ENCODE peak calls at places on chromosome 1, in ten cellular contexts. C is BJ; H is choroid plexus epithelial cell; A is CD8-positive, alpha-beta memory T cell; O is progenitor cell of endocrine pancreas; E is Peyer's patch; D is GM23338; I is stimulated activated CD4-positive, alpha-beta T cell treated with anti-CD3 and anti-CD28 coated beads, Interleukin-4, amount 100 ng/mL, for 24 hours; U is HCT116; Z is CD8-positive, alpha-beta T cell. G is an unnamed sample.
A peak's percentile ranks its signal among the peaks of the same experiment; 100 is the strongest.

GRCh38 chr1:224377676-224378006 is 21.0 kb downstream of the CNIH4 start:
- DNase-seq in C (no peak), H (peak; percentile 87), A (peak; percentile 9), O (no peak), E (no peak), D (no peak), I (peak; percentile 39), U (no peak), Z (peak; percentile 8), G (no peak)

GRCh38 chr1:35364732-35365131 is 96.2 kb downstream of the ZMYM4 start:
- DNase-seq in C (no peak), H (no peak), A (no peak), O (no peak), E (no peak), D (no peak), I (no peak), U (no peak), Z (no peak), G (no peak)

GRCh38 chr1:91929246-91929645 is 20.0 kb upstream of the BRDT start:
- DNase-seq in C (no peak), H (peak; percentile 60), A (no peak), O (no peak), E (no peak), D (peak; percentile 60), I (no peak), U (no peak), Z (no peak), G (no peak)

GRCh38 chr1:221397141-221397540 is 344.7 kb downstream of the DUSP10 start:
- DNase-seq in C (no peak), H (no peak), A (no peak), O (no peak), E (no peak), D (no peak), I (no peak), U (no peak), Z (no peak), G (no peak)

GRCh38 chr1:147807405-147807804 is 47.0 kb upstream of the GJA5 start:
- DNase-seq in C (no peak), H (no peak), A (no peak), O (no peak), E (no peak), D (peak; percentile 9), I (no peak), U (no peak), Z (no peak), G (no peak)

GRCh38 chr1:7220712-7221252 is 435.5 kb downstream of the CAMTA1 start:
- DNase-seq in C (no peak), H (no peak), A (no peak), O (no peak), E (no peak), D (no peak), I (no peak), U (no peak), Z (no peak), G (no peak)

GRCh38 chr1:93673159-93673657 is 8.4 kb downstream of the BCAR3 start:
- DNase-seq in C (no peak), H (peak; percentile 77), A (no peak), O (no peak), E (no peak), D (no peak), I (no peak), U (no peak), Z (no peak), G (no peak)

GRCh38 chr1:47436979-47437517 is 796 bp upstream of the FOXD2 start:
- DNase-seq in C (no peak), H (peak; percentile 75), A (no peak), O (no peak), E (no peak), D (peak; percentile 37), I (no peak), U (no peak), Z (no peak), G (peak; percentile 50)

GRCh38 chr1:212457740-212458338 is 25.1 kb downstream of the NENF start:
- DNase-seq in C (no peak), H (peak; percentile 67), A (peak; percentile 24), O (peak; percentile 26), E (no peak), D (peak; percentile 93), I (peak; percentile 73), U (peak; percentile 48), Z (peak; percentile 57), G (peak; percentile 65)

GRCh38 chr1:157197906-157198435 is 59.8 kb upstream of the ETV3 start:
- DNase-seq in C (no peak), H (no peak), A (no peak), O (no peak), E (no peak), D (no peak), I (no peak), U (no peak), Z (no peak), G (no peak)

GRCh38 chr1:15026114-15026483 is 127.4 kb upstream of the TMEM51 start:
- DNase-seq in C (no peak), H (no peak), A (no peak), O (no peak), E (no peak), D (no peak), I (no peak), U (no peak), Z (no peak), G (no peak)

GRCh38 chr1:55311057-55311631 is 96.0 kb upstream of the USP24 start:
- DNase-seq in C (no peak), H (no peak), A (no peak), O (no peak), E (no peak), D (no peak), I (no peak), U (no peak), Z (no peak), G (no peak)

GRCh38 chr1:201903135-201903534 is 14.4 kb downstream of the SHISA4 start:
- DNase-seq in C (no peak), H (peak; percentile 60), A (no peak), O (no peak), E (no peak), D (no peak), I (no peak), U (no peak), Z (no peak), G (no peak)

GRCh38 chr1:193265716-193266115 is 79.3 kb upstream of the B3GALT2 start:
- DNase-seq in C (no peak), H (no peak), A (no peak), O (no peak), E (no peak), D (no peak), I (no peak), U (no peak), Z (no peak), G (no peak)

GRCh38 chr1:176897350-176898236 is 266.9 kb downstream of the ASTN1 start:
- DNase-seq in C (no peak), H (peak; percentile 75), A (no peak), O (peak; percentile 76), E (peak; percentile 18), D (peak; percentile 89), I (peak; percentile 18), U (peak; percentile 39), Z (peak; percentile 7), G (peak; percentile 91)

GRCh38 chr1:19204665-19205266 is 5.3 kb downstream of the UBR4 start:
- DNase-seq in C (no peak), H (peak; percentile 36), A (no peak), O (no peak), E (no peak), D (no peak), I (no peak), U (no peak), Z (no peak), G (no peak)

G was measured in nephron progenitor cell.